ENCODE peak calls at places on chromosomes 11 and 22, in four cellular contexts. P, E, B and I are unnamed samples.

GRCh38 chr11:17479284-17480214 is 2.9 kb upstream of the ABCC8 start:
- DNase-seq in B (peak; percentile 86), P (peak; percentile 48), E (peak; percentile 90), I (peak; percentile 94)

GRCh38 chr11:46246514-46246913 is 30.9 kb upstream of the CREB3L1 start:
- DNase-seq in B (no peak), P (no peak), E (no peak), I (peak; percentile 82)

GRCh38 chr11:46122955-46123354 is 1.7 kb upstream of the PHF21A start:
- DNase-seq in B (no peak), P (peak; percentile 19), E (no peak), I (no peak)

GRCh38 chr11:110497204-110497987 is 67.6 kb downstream of the FDX1 start:
- DNase-seq in B (no peak), P (peak; percentile 12), E (no peak), I (no peak)

GRCh38 chr11:36702330-36703054 is 104.5 kb upstream of the RAG2 start:
- DNase-seq in P (peak; percentile 61), B (peak; percentile 70), E (peak; percentile 85), I (peak; percentile 69)

GRCh38 chr22:49014227-49015201 is 813.2 kb downstream of the BRD1 start:
- DNase-seq in P (no peak), E (no peak), B (no peak), I (peak; percentile 47)

GRCh38 chr11:72038491-72038890 is 39.8 kb downstream of the IL18BP start:
- DNase-seq in P (peak; percentile 33), E (no peak), B (no peak), I (peak; percentile 92)

GRCh38 chr11:48013269-48013901 is 33.0 kb downstream of the PTPRJ start:
- DNase-seq in E (no peak), B (no peak), P (no peak), I (peak; percentile 68)

GRCh38 chr11:47130541-47130940 is 46.1 kb downstream of the ARFGAP2 start:
- DNase-seq in P (no peak), B (no peak), E (peak; percentile 52), I (no peak)

GRCh38 chr11:13141731-13142724 is 132.9 kb downstream of the RASSF10 start:
- DNase-seq in P (no peak), E (no peak), B (no peak), I (no peak)

GRCh38 chr11:80638296-80638695 is 1197.5 kb upstream of the TENM4 start:
- DNase-seq in E (no peak), B (no peak), P (peak; percentile 89), I (no peak)

GRCh38 chr11:96317985-96318384 is 25.0 kb downstream of the MAML2 start:
- DNase-seq in E (no peak), B (no peak), P (no peak), I (no peak)

GRCh38 chr11:12170501-12170900 is 60.1 kb downstream of the MICAL2 start:
- DNase-seq in P (no peak), E (no peak), B (no peak), I (no peak)

GRCh38 chr22:16960220-16960883 is 47.7 kb downstream of the GAB4 start:
- DNase-seq in B (no peak), P (no peak), E (no peak), I (peak; percentile 56)

GRCh38 chr11:111954154-111954553 is 17.0 kb downstream of the DIXDC1 start:
- DNase-seq in P (no peak), E (no peak), B (no peak), I (no peak)

GRCh38 chr11:46976182-46976854 is 39.8 kb downstream of the CSTPP1 start:
- DNase-seq in B (no peak), E (no peak), P (no peak), I (no peak)

GRCh38 chr11:3026803-3027202 is 30.4 kb downstream of the CARS1 start:
- DNase-seq in P (no peak), E (no peak), B (no peak), I (peak; percentile 29)

GRCh38 chr11:59182457-59183151 is 10.7 kb downstream of the DTX4 start:
- DNase-seq in P (peak; percentile 37), B (no peak), E (peak; percentile 87), I (no peak)

GRCh38 chr11:20025331-20025840 is 134.9 kb downstream of the DBX1 start:
- DNase-seq in P (no peak), E (peak; percentile 44), B (no peak), I (no peak)

GRCh38 chr11:11157201-11157600 is 195.8 kb downstream of the CSNK2A3 start:
- DNase-seq in E (peak; percentile 84), P (no peak), B (no peak), I (peak; percentile 51)

GRCh38 chr11:76657824-76658170 is 12.8 kb downstream of the LRRC32 start:
- DNase-seq in B (no peak), P (no peak), E (no peak), I (peak; percentile 44)

GRCh38 chr22:40406063-40406890 is 35.9 kb downstream of the SGSM3 start:
- DNase-seq in B (no peak), E (no peak), P (no peak), I (peak; percentile 85)
- H3K36me3 ChIP-seq in B (peaks cover 100% of the 10 kb centered on the region), E (peaks cover 7% of the 10 kb centered on the region), P (peaks cover 8% of the 10 kb centered on the region), I (peaks cover 72% of the 10 kb centered on the region)

DNA sequence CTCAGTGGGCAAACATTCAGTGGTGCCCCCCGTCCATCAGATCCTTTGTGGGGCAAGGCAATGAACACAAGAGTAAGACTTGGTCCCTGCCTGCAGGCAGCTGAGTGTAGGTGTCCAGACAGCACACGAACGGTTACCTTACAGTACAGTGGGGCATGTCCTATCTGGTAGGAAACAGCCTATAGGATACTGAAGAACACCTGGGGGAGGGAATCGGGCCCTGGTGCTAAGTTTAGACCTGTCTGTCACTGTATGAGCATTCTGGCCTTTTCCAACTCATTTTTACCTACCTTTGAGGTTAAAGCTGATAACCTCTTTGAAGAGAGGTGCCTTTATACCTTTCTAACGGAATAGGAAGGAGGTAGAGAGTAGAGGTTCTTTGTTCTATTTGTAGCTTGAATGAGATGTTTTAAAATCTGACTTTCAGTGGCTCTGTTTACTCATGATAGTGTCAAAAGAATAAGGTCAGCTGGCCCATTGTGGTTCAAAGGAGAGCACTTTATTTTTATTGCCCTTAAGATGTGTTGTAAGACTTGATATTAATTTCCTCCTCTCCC is 8.9 kb downstream of the ZNRF3 start:
- DNase-seq in B (no peak), E (peak; percentile 21), P (peak; percentile 70), I (no peak)
- H3K4me2 ChIP-seq in B (no peak overlapping the region), E (peak overlapping the region; percentile 63), P (peak overlapping the region; percentile 22), I (no peak overlapping the region)

GRCh38 chr11:61837411-61838005 is 9.4 kb downstream of the FADS2 start:
- DNase-seq in P (no peak), B (no peak), E (no peak), I (no peak)

GRCh38 chr11:61838501-61838900 is 10.4 kb downstream of the FADS2 start:
- DNase-seq in P (no peak), E (no peak), B (no peak), I (no peak)

GRCh38 chr11:61840371-61840770 is 12.3 kb downstream of the FADS2 start:
- DNase-seq in P (no peak), B (no peak), E (no peak), I (no peak)

GRCh38 chr11:61839742-61840141 is 11.6 kb downstream of the FADS2 start:
- DNase-seq in B (no peak), E (no peak), P (no peak), I (no peak)

DNA sequence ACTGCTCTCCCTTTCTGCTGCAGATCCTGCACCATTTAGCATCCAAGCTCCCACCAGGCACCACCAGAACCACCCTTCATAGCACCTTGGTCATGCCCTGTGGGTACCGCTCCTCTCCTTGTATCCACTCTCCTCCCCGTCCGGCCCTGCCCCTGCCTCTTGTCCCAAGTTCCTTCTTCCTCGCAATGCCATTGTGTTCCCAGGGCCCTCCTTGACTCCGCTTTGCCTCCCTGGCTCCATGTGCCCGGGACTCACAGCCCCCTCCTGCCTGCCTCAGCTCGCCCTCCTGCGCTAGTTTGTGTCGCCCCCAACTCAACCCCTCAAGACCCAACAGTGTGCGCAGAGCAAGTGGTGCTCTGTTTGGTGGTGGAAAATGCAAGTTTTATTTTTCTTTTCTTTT is 10.8 kb downstream of the FADS2 start:
- DNase-seq in E (no peak), B (no peak), P (no peak), I (no peak)
- H3K36me3 ChIP-seq in E (peaks cover 54% of the 10 kb centered on the region), B (peaks cover 99% of the 10 kb centered on the region), P (peaks cover 12% of the 10 kb centered on the region), I (peaks cover 22% of the 10 kb centered on the region)

DNA sequence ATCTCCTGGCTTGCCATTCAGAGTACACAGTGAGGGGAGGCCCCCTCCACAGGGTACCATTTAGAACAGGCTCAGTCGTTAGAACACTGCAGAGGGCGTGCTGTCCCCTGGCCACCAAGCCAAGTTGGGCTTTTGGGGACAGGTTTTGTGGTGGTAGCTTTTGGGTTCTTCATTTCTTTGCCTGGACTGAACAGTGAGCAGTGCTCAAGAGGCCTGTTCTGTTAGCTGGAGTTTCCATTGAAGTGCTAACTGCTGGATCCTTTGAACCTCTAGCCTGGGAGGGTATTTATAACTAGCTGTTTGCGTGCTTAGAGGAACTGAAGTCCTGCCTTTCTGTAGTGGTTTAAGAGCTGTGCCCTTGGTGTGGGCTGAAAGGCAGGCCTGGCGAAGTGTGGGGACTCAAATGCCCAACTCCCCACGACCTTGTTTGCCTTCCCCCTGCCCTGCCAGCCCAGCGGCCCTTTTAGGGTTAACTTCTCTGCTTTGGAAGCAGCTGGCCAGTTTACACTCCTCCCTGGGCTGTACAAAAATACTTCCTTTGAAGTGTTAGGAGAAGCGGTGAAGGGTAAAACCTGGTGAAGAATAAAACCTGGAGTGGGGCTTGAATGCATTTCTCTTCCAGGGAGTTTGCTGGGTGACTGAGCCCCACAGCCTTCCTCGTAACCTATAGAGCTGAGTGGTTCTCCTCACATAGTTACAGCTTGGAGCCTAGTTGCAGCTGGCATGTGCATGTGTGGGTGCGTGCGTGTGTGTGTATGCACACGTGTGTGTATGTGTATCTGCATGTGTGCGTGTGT is 34.6 kb downstream of the ZNRF3 start:
- DNase-seq in E (peak; percentile 54), B (peak; percentile 65), P (no peak), I (no peak)
- H3K4me2 ChIP-seq in E (peak overlapping the region; percentile 52), B (peak overlapping the region; percentile 40), P (no peak overlapping the region), I (no peak overlapping the region)

DNA sequence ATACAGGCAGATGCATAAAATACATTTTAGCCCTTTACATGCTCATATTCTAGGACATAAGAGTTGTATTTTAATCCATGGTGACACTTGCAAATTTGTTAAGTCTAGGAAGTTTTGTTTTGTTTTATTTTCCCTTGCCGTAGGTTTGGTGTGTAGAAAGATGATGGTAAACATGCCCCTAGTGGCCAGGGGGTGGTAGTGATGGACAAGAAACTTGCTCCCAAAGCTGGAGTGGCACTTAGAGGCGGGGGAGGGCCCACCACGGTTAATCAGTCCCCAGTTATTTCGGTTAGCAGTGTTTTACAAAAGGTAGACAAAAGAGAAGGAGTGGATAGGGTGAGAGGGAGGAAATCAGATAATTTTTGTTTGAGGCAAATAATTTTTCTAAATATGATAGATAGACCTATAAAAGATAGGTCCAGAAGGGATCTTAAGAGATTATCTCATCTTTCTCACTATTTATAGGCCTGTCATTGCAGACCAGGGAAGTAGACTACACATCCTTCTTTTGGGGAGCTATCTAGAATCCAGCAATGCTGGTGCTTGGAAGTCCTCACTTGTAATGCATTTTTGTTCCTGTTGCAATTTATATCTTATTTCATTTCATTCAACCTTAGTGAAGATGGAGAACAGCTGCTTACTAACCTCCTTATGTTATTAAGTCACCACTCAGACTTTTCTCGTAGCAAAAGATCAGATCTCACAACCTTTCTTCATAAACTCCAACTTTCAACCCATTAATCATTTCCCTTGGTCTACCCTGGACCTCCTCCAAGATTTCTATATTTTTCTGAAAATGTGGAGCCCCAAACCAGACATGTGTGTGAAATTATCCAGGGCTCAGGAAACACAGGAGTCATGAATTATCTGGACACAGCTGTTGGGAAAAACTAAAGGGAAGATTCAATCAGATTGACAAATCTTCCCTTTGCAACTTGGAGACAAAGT is 5.9 kb upstream of the BDNF start:
- DNase-seq in B (no peak), P (no peak), E (peak; percentile 79), I (peak; percentile 43)
- H3K36me3 ChIP-seq in B (no peaks in the 10 kb centered on the region), P (no peaks in the 10 kb centered on the region), E (no peaks in the 10 kb centered on the region), I (no peaks in the 10 kb centered on the region)

DNA sequence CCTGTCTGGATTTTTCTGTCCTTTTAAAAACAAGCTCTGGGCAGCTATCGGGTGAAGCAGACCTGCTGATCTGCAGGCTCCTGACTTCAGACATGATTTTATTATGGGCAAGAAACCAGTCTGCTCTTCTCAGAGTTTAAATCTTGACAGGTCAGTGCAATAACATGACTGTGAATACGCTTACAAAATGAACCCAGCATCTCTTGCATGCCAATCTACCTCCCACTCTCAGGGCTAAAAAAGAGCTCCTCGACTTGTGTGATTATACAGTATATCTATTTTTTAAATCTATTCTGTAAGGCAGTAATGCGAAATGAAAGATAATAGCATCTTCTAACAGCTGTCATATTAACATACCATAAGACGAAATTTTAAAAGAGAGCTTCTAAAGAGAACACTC is 18.7 kb upstream of the ASPHD2 start:
- DNase-seq in E (no peak), P (no peak), B (no peak), I (no peak)
- H3K4me2 ChIP-seq in E (no peak overlapping the region), P (no peak overlapping the region), B (no peak overlapping the region), I (no peak overlapping the region)